ENCODE peak calls at places on chromosome 15, in four cellular contexts. A is HFFc6; K is CD8-positive, alpha-beta T cell; Y is kidney tubule cell. R is an unnamed sample.

GRCh38 chr15:100762913-100763627 is 116.6 kb upstream of the ALDH1A3 start:
- DNase-seq in A (no peak), Y (no peak), K (no peak), R (no peak)

GRCh38 chr15:67125589-67126502 is 60.4 kb downstream of the SMAD3 start:
- DNase-seq in A (peak; percentile 96), Y (peak; percentile 65), K (no peak), R (peak; percentile 95)

GRCh38 chr15:76346666-76347506 is 10.3 kb downstream of the ISL2 start:
- DNase-seq in A (peak; percentile 88), Y (no peak), K (no peak), R (no peak)

GRCh38 chr15:42612367-42612912 is 37.0 kb downstream of the STARD9 start:
- DNase-seq in K (no peak), Y (no peak), A (no peak), R (no peak)

GRCh38 chr15:81312790-81313543 is 11.0 kb downstream of the STARD5 start:
- DNase-seq in Y (peak; percentile 99), K (no peak), A (peak; percentile 97), R (peak; percentile 99)

GRCh38 chr15:84819791-84820190 is 2.6 kb downstream of the ALPK3 start:
- DNase-seq in Y (no peak), K (no peak), A (no peak), R (no peak)

GRCh38 chr15:68536331-68537095 is 42.3 kb upstream of the CORO2B start:
- DNase-seq in K (no peak), Y (peak; percentile 41), A (peak; percentile 87), R (peak; percentile 30)

GRCh38 chr15:27679621-27680521 is 419.2 kb downstream of the OCA2 start:
- DNase-seq in Y (no peak), K (no peak), A (no peak), R (no peak)

GRCh38 chr15:82158811-82159210 is 103.7 kb downstream of the EFL1 start:
- DNase-seq in A (no peak), K (no peak), Y (peak; percentile 66), R (no peak)

GRCh38 chr15:60383008-60383694 is 14.6 kb downstream of the ANXA2 start:
- DNase-seq in A (no peak), Y (no peak), K (no peak), R (no peak)

GRCh38 chr15:73906346-73907017 is 19.8 kb upstream of the LOXL1 start:
- DNase-seq in A (peak; percentile 52), Y (peak; percentile 21), K (no peak), R (no peak)

GRCh38 chr15:51121118-51121517 is 26.4 kb upstream of the TNFAIP8L3 start:
- DNase-seq in A (peak; percentile 96), K (no peak), Y (peak; percentile 98), R (peak; percentile 96)

GRCh38 chr15:41621200-41622193 is 38.7 kb upstream of the MGA start:
- DNase-seq in A (peak; percentile 60), Y (peak; percentile 84), K (peak; percentile 83), R (peak; percentile 41)

GRCh38 chr15:27831384-27832262 is 267.5 kb downstream of the OCA2 start:
- DNase-seq in Y (no peak), A (no peak), K (no peak), R (no peak)

GRCh38 chr15:76203346-76203745 is 107.9 kb downstream of the ETFA start:
- DNase-seq in Y (no peak), K (no peak), A (no peak), R (no peak)

GRCh38 chr15:84983299-84983698 is 1.6 kb downstream of the PDE8A start:
- DNase-seq in A (no peak), Y (no peak), K (no peak), R (no peak)

GRCh38 chr15:54681578-54681977 is 515.2 kb downstream of the RSL24D1 start:
- DNase-seq in Y (no peak), K (no peak), A (no peak), R (no peak)

GRCh38 chr15:29162411-29162810 is 107.2 kb downstream of the NSMCE3 start:
- DNase-seq in Y (no peak), A (no peak), K (no peak), R (no peak)

GRCh38 chr15:100193277-100193860 is 148.4 kb downstream of the ADAMTS17 start:
- DNase-seq in A (no peak), Y (no peak), K (peak; percentile 31), R (no peak)

GRCh38 chr15:81843226-81843625 is 202.6 kb downstream of the MEX3B start:
- DNase-seq in A (no peak), Y (no peak), K (no peak), R (no peak)

GRCh38 chr15:51322622-51323296 is 15.6 kb downstream of the CYP19A1 start:
- DNase-seq in K (no peak), Y (no peak), A (no peak), R (no peak)

GRCh38 chr15:53522878-53523455 is 236.5 kb downstream of the WDR72 start:
- DNase-seq in K (no peak), Y (peak; percentile 86), A (no peak), R (no peak)

GRCh38 chr15:98745179-98745578 is 96.8 kb downstream of the IGF1R start:
- DNase-seq in A (no peak), Y (peak; percentile 58), K (no peak), R (peak; percentile 68)

GRCh38 chr15:80822666-80823065 is 43.5 kb downstream of the CEMIP start:
- DNase-seq in A (no peak), K (no peak), Y (no peak), R (no peak)

GRCh38 chr15:48972750-48973503 is 9.2 kb upstream of the SHC4 start:
- DNase-seq in K (no peak), Y (no peak), A (no peak), R (no peak)

GRCh38 chr15:65365229-65365628 is 12.6 kb downstream of the IGDCC3 start:
- DNase-seq in Y (no peak), A (no peak), K (no peak), R (no peak)

GRCh38 chr15:70023064-70023768 is 74.5 kb downstream of the TLE3 start:
- DNase-seq in A (peak; percentile 92), Y (peak; percentile 86), K (peak; percentile 64), R (peak; percentile 89)

GRCh38 chr15:72173401-72173800 is 24.2 kb downstream of the GRAMD2A start:
- DNase-seq in K (no peak), A (no peak), Y (no peak), R (no peak)

R was measured in bronchial epithelial cell.